ENCODE peak calls at places on chromosome X, in ten cellular contexts. L is hepatocyte, T is GM23338, W is thoracic aorta, H is stomach, R is colonic mucosa, A is thyroid gland, J is astrocyte, K is psoas muscle, V is HepG2. O is an unnamed sample.

GRCh38 chrX:11427082-11428033 is 134.1 kb downstream of the AMELX start:
- DNase-seq in L (peak), T (peak), W (no peak), H (peak), R (peak), A (peak), J (no peak), K (peak), V (no peak), O (peak)

GRCh38 chrX:153933751-153934472 is 925 bp downstream of the NAA10 start:
- DNase-seq in L (no peak), T (no peak), W (no peak), H (no peak), R (no peak), A (no peak), J (peak), K (no peak), V (no peak), O (no peak)

GRCh38 chrX:31136144-31136572 is 64.3 kb upstream of the FTHL17 start:
- DNase-seq in L (no peak), T (no peak), W (no peak), H (no peak), R (no peak), A (no peak), J (no peak), K (no peak), V (no peak), O (no peak)

GRCh38 chrX:129953881-129954280 is 28.6 kb upstream of the BCORL1 start:
- DNase-seq in L (no peak), T (peak), W (no peak), H (no peak), R (no peak), A (no peak), J (no peak), K (no peak), V (no peak), O (no peak)

GRCh38 chrX:119655125-119655524 is 37.8 kb downstream of the SEPTIN6 start:
- DNase-seq in L (peak), T (no peak), W (no peak), H (no peak), R (no peak), A (no peak), J (peak), K (no peak), V (no peak), O (peak)

GRCh38 chrX:7145454-7145853 is 2.1 kb upstream of the STS start:
- DNase-seq in L (no peak), T (no peak), W (no peak), H (no peak), R (no peak), A (no peak), J (no peak), K (no peak), V (no peak), O (no peak)

GRCh38 chrX:63764946-63765345 is 20.1 kb downstream of the ARHGEF9 start:
- DNase-seq in L (no peak), T (no peak), W (no peak), H (no peak), R (no peak), A (no peak), J (peak), K (no peak), V (no peak), O (no peak)

GRCh38 chrX:10622197-10622596 is 1.8 kb upstream of the MID1 start:
- DNase-seq in L (no peak), T (no peak), W (no peak), H (no peak), R (no peak), A (no peak), J (no peak), K (no peak), V (no peak), O (no peak)

GRCh38 chrX:54807524-54808108 is at the start of gene MAGED2:
- DNase-seq in L (peak), T (peak), W (no peak), H (no peak), R (peak), A (peak), J (no peak), K (peak), V (no peak), O (peak)

GRCh38 chrX:45824471-45824870 is 623.8 kb upstream of the DIPK2B start:
- DNase-seq in L (peak), T (peak), W (peak), H (no peak), R (no peak), A (peak), J (peak), K (no peak), V (peak), O (no peak)

GRCh38 chrX:101206471-101206870 is 13.1 kb upstream of the DRP2 start:
- DNase-seq in L (peak), T (peak), W (no peak), H (no peak), R (no peak), A (no peak), J (no peak), K (no peak), V (peak), O (no peak)

GRCh38 chrX:20177093-20177492 is 35.5 kb upstream of the EIF1AX start:
- DNase-seq in L (no peak), T (no peak), W (no peak), H (no peak), R (no peak), A (no peak), J (no peak), K (no peak), V (no peak), O (no peak)

GRCh38 chrX:124333862-124334261 is 1.4 kb downstream of the TEX13D start:
- DNase-seq in L (no peak), T (no peak), W (no peak), H (no peak), R (no peak), A (no peak), J (no peak), K (no peak), V (no peak), O (no peak)

GRCh38 chrX:134431894-134432293 is 28.1 kb upstream of the HPRT1 start:
- DNase-seq in L (no peak), T (no peak), W (no peak), H (no peak), R (no peak), A (no peak), J (peak), K (no peak), V (no peak), O (no peak)

GRCh38 chrX:141220342-141221008 is 21.8 kb downstream of the SPANXC start:
- DNase-seq in L (peak), T (no peak), W (no peak), H (no peak), R (no peak), A (no peak), J (peak), K (no peak), V (no peak), O (no peak)

GRCh38 chrX:38009641-38010040 is 3.3 kb downstream of the SYTL5 start:
- DNase-seq in L (no peak), T (no peak), W (no peak), H (no peak), R (no peak), A (no peak), J (no peak), K (no peak), V (no peak), O (no peak)

GRCh38 chrX:41923925-41924693 is 755 bp upstream of the CASK start:
- DNase-seq in L (peak), T (no peak), W (no peak), H (peak), R (peak), A (peak), J (peak), K (no peak), V (no peak), O (no peak)

GRCh38 chrX:134718329-134719317 is 60.4 kb upstream of the PLAC1 start:
- DNase-seq in L (peak), T (peak), W (no peak), H (peak), R (no peak), A (peak), J (peak), K (peak), V (no peak), O (peak)

GRCh38 chrX:41559662-41560061 is 112.5 kb downstream of the NYX start:
- DNase-seq in L (peak), T (no peak), W (no peak), H (no peak), R (no peak), A (no peak), J (peak), K (no peak), V (no peak), O (no peak)

GRCh38 chrX:37504991-37505390 is 66.5 kb upstream of the LANCL3 start:
- DNase-seq in L (no peak), T (no peak), W (no peak), H (no peak), R (no peak), A (no peak), J (no peak), K (no peak), V (no peak), O (no peak)

GRCh38 chrX:7252013-7252610 is 104.2 kb upstream of the PUDP start:
- DNase-seq in L (no peak), T (no peak), W (no peak), H (peak), R (peak), A (peak), J (no peak), K (no peak), V (no peak), O (no peak)

GRCh38 chrX:105821471-105822081 is 763 bp upstream of the NRK start:
- DNase-seq in L (peak), T (peak), W (no peak), H (no peak), R (no peak), A (peak), J (peak), K (no peak), V (no peak), O (no peak)

GRCh38 chrX:96833333-96833732 is 50.4 kb upstream of the RPA4 start:
- DNase-seq in L (no peak), T (no peak), W (no peak), H (no peak), R (no peak), A (no peak), J (no peak), K (no peak), V (no peak), O (no peak)

DNA sequence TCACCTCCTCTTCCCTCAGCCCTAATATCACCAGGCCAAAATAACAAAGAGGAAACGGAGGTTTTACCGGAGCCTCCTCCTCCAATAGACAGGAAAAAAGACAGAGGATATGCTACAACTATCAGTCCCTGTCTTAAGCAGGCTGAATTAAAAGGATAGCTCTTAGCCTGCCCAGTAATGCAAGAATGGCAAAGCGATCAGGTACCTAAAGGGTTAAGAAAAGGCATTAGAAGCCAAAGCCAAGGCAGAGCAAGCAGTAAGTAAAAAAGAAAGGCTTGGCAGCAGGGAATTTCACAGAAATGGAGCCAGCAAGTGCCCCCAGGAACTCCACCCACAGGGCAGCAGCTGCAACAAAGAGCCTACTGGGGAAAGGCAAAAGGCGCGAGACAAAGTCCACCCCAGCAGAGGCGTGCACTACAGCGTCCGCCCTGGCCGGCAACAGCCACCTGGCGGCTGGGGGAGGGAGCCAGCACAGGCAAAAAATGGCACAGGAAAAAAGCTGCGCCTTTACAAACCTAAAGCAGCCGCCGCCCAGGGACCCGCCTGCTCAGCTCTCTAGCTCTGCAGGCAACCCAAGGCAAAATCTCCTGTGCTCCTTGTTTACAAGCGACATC is 220.6 kb upstream of the ZC4H2 start:
- DNase-seq in L (peak), T (peak), W (no peak), H (peak), R (peak), A (peak), J (no peak), K (no peak), V (peak), O (no peak)
- TF ChIP-seq CTCF in L (peak), T (peak), W (no peak), H (no peak), R (peak), A (no peak), J (no peak), K (no peak), V (peak), O (no peak)

GRCh38 chrX:109481986-109482385 is at the start of gene GUCY2F:
- DNase-seq in L (no peak), T (no peak), W (no peak), H (no peak), R (no peak), A (no peak), J (no peak), K (no peak), V (no peak), O (no peak)
- H3K27ac ChIP-seq in L (no peak), T (no peak), W (no peak), H (no peak), R (no peak), A (no peak), J (no peak), K (no peak), V (no peak), O (no peak)

GRCh38 chrX:136166221-136166855 is 19.0 kb downstream of the FHL1 start:
- DNase-seq in L (peak), T (peak), W (no peak), H (no peak), R (no peak), A (no peak), J (peak), K (no peak), V (no peak), O (no peak)

GRCh38 chrX:136163694-136164093 is 16.4 kb downstream of the FHL1 start:
- DNase-seq in L (no peak), T (no peak), W (no peak), H (no peak), R (no peak), A (no peak), J (peak), K (no peak), V (no peak), O (no peak)

GRCh38 chrX:136170109-136170800 is 22.9 kb downstream of the FHL1 start:
- DNase-seq in L (peak), T (no peak), W (no peak), H (no peak), R (no peak), A (peak), J (peak), K (peak), V (no peak), O (peak)

GRCh38 chrX:136171420-136171819 is 24.1 kb downstream of the FHL1 start:
- DNase-seq in L (no peak), T (no peak), W (no peak), H (no peak), R (no peak), A (no peak), J (no peak), K (no peak), V (no peak), O (no peak)

DNA sequence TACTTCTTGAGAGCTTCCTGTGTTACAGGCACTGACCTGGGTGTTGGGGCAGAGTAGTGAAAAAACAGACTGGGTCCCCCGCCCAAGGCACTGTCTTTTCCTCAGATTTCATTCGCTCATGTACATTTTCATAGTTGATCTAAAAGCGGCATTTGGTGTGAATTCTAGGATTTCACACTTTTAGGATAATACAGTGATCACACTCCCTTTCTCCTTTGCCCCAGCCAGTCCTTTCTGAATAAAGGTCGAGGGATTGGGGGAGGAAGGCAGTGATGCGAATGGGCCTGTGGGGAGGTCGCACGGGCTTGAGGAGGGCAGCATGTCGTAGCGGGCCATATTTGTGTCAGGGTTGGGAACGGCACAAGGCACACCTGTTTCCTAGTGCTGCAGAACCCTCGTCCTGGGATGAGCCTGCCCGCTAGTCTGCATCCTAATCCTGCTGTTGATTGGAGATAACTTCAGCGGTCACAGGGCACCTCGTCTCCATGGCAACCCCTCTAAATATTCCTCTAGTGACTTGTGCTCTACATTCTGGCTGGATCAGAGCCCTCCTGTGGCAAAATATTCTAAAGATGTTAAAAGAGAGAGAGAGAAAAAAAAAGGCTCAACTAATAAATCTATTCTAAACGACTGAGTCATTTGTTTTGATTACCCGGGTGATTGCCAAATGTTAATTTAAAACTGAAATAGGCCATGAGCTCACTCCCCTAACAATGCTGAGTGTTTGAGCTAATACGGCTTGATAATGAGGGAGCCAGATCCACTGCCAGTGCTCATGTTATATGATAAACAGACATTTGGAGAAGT is 21.8 kb downstream of the FHL1 start:
- DNase-seq in L (peak), T (peak), W (peak), H (no peak), R (peak), A (peak), J (peak), K (peak), V (no peak), O (peak)
- H3K4me3 ChIP-seq in L (no peak), T (no peak), W (peak), H (no peak), R (no peak), A (no peak), J (peak), K (peak), V (no peak), O (peak)

DNA sequence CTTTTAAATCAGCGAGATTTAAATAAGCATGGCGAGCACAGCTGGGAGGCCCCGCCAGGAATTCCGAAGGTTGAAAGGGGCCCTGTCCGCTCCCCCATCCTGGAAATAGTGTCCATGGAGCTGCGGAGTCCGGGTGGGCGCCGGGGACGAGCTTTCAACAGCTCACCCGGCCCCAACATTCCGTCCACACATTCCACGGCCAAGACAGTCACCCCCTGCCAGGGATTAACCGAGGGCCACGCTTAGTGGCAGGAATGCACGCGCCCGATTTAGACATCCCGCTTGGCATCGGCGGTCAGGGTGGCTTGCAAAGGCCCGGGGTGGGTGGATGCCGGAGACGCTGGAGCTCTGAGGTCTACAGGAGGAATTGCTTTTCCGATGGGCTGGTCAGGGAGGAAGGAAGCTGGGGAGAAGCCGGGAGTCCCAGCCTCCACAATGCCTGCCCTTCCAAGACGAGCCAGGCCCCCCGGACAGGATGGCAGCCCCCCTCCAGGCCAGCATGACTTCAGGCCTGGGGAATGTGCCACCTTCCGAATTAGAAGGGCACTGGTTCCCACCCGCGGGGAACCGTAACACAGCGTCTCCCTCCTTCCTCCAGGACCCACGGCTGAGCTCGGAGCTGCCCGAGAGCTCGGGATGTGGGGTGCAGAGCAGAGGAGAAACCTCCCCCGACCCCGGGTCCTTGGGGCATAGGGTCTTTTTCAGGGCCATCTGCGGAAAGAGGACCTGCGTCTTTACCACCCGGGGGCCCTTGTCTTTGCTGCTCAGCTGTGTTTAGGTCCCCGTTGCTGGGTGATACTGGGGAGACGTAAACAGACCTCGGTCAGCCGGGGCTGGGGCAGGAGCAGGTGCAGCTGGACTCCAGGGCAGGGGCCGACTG is 26.9 kb upstream of the PPP2R3B start:
- DNase-seq in L (no peak), T (peak), W (no peak), H (no peak), R (no peak), A (no peak), J (peak), K (peak), V (no peak), O (peak)
- TF ChIP-seq CTCF in L (no peak), T (no peak), W (peak), H (no peak), R (no peak), A (no peak), J (peak), K (peak), V (no peak), O (peak)

GRCh38 chrX:9352683-9353430 is 112.0 kb upstream of the TBL1X start:
- DNase-seq in L (no peak), T (no peak), W (no peak), H (peak), R (peak), A (peak), J (peak), K (no peak), V (peak), O (no peak)
- H3K27ac ChIP-seq in L (no peak), T (no peak), W (no peak), H (peak), R (peak), A (no peak), J (no peak), K (no peak), V (no peak), O (no peak)

GRCh38 chrX:24692305-24692704 is 1.4 kb upstream of the POLA1 start:
- DNase-seq in L (no peak), T (peak), W (no peak), H (no peak), R (no peak), A (no peak), J (no peak), K (no peak), V (no peak), O (no peak)

GRCh38 chrX:24696241-24696640 is 2.5 kb downstream of the POLA1 start:
- DNase-seq in L (no peak), T (no peak), W (no peak), H (no peak), R (no peak), A (no peak), J (no peak), K (no peak), V (no peak), O (no peak)

GRCh38 chrX:24693453-24694202 is at the start of gene POLA1:
- DNase-seq in L (peak), T (peak), W (peak), H (peak), R (peak), A (peak), J (peak), K (peak), V (peak), O (peak)

GRCh38 chrX:24694825-24695224 is 1.1 kb downstream of the POLA1 start:
- DNase-seq in L (no peak), T (no peak), W (no peak), H (no peak), R (no peak), A (no peak), J (no peak), K (no peak), V (no peak), O (no peak)
- H3K4me3 ChIP-seq in L (peak), T (peak), W (peak), H (peak), R (no peak), A (no peak), J (peak), K (peak), V (peak), O (peak)

GRCh38 chrX:139936259-139936658 is 3.4 kb upstream of the ATP11C start:
- DNase-seq in L (no peak), T (peak), W (no peak), H (no peak), R (no peak), A (no peak), J (no peak), K (no peak), V (no peak), O (no peak)
- TF ChIP-seq CTCF in L (no peak), T (peak), W (no peak), H (no peak), R (no peak), A (no peak), J (no peak), K (no peak), V (no peak), O (no peak)

GRCh38 chrX:13741695-13742094 is 7.1 kb downstream of the OFD1 start:
- DNase-seq in L (no peak), T (no peak), W (no peak), H (no peak), R (no peak), A (no peak), J (no peak), K (no peak), V (no peak), O (no peak)

GRCh38 chrX:13747836-13748235 is 13.3 kb downstream of the OFD1 start:
- DNase-seq in L (peak), T (peak), W (no peak), H (peak), R (peak), A (peak), J (peak), K (no peak), V (peak), O (peak)

GRCh38 chrX:13748486-13748885 is 13.9 kb downstream of the OFD1 start:
- DNase-seq in L (no peak), T (no peak), W (no peak), H (no peak), R (no peak), A (no peak), J (no peak), K (no peak), V (no peak), O (no peak)

GRCh38 chrX:13742397-13743176 is 8.0 kb downstream of the OFD1 start:
- DNase-seq in L (peak), T (peak), W (no peak), H (no peak), R (no peak), A (no peak), J (no peak), K (no peak), V (peak), O (no peak)
- H3K27ac ChIP-seq in L (peak), T (peak), W (no peak), H (peak), R (peak), A (no peak), J (no peak), K (no peak), V (no peak), O (no peak)